ENCODE peak calls at places on chromosome 2, in four cellular contexts. Z is stomach, N is testis, R is A549. K is an unnamed sample.

GRCh38 chr2:95388091-95388692 is 14.3 kb upstream of the FAHD2A start:
- DNase-seq in Z (no peak), N (no peak), R (no peak), K (no peak)

GRCh38 chr2:105261061-105261460 is 19.5 kb downstream of the GPR45 start:
- DNase-seq in Z (no peak), N (no peak), R (peak), K (no peak)

GRCh38 chr2:172484253-172484652 is 56.9 kb downstream of the ITGA6 start:
- DNase-seq in Z (no peak), N (no peak), R (peak), K (peak)

GRCh38 chr2:230865766-230866703 is 1.3 kb downstream of the ITM2C start:
- DNase-seq in Z (peak), N (peak), R (no peak), K (no peak)

GRCh38 chr2:43764086-43764710 is 9.6 kb upstream of the DYNC2LI1 start:
- DNase-seq in Z (no peak), N (no peak), R (no peak), K (no peak)

GRCh38 chr2:120932472-120932871 is 196.8 kb downstream of the GLI2 start:
- DNase-seq in Z (no peak), N (no peak), R (no peak), K (no peak)

GRCh38 chr2:2747797-2748301 is 416.8 kb upstream of the MYT1L start:
- DNase-seq in Z (no peak), N (no peak), R (no peak), K (no peak)

GRCh38 chr2:172877826-172878225 is 142.2 kb downstream of the RAPGEF4 start:
- DNase-seq in Z (no peak), N (no peak), R (no peak), K (no peak)

GRCh38 chr2:226652388-226652787 is 147.2 kb downstream of the IRS1 start:
- DNase-seq in Z (no peak), N (no peak), R (peak), K (no peak)

GRCh38 chr2:202278944-202279343 is 13.4 kb downstream of the NOP58 start:
- DNase-seq in Z (no peak), N (no peak), R (peak), K (peak)

GRCh38 chr2:70565039-70565731 is 11.6 kb upstream of the TGFA start:
- DNase-seq in Z (no peak), N (no peak), R (no peak), K (no peak)

GRCh38 chr2:236862526-236862925 is 223.2 kb upstream of the COPS8 start:
- DNase-seq in Z (no peak), N (no peak), R (no peak), K (no peak)

GRCh38 chr2:238159676-238160205 is 971 bp downstream of the ERFE start:
- DNase-seq in Z (no peak), N (no peak), R (no peak), K (peak)

GRCh38 chr2:186068154-186068826 is 329.7 kb downstream of the FSIP2 start:
- DNase-seq in Z (no peak), N (no peak), R (no peak), K (no peak)

GRCh38 chr2:128504242-128505149 is 185.8 kb upstream of the HS6ST1 start:
- DNase-seq in Z (peak), N (peak), R (no peak), K (no peak)

GRCh38 chr2:15941483-15941853 is 1.1 kb downstream of the MYCN start:
- DNase-seq in Z (no peak), N (no peak), R (no peak), K (no peak)

GRCh38 chr2:15352363-15352762 is 208.8 kb downstream of the NBAS start:
- DNase-seq in Z (no peak), N (no peak), R (no peak), K (no peak)

GRCh38 chr2:177246000-177246399 is 18.5 kb downstream of the NFE2L2 start:
- DNase-seq in Z (no peak), N (no peak), R (no peak), K (no peak)

GRCh38 chr2:138205281-138205680 is 241.0 kb downstream of the HNMT start:
- DNase-seq in Z (no peak), N (no peak), R (no peak), K (no peak)

GRCh38 chr2:174702541-174702940 is 61.7 kb downstream of the CHRNA1 start:
- DNase-seq in Z (no peak), N (no peak), R (no peak), K (no peak)

GRCh38 chr2:47651296-47651695 is 131.6 kb upstream of the MSH6 start:
- DNase-seq in Z (no peak), N (no peak), R (no peak), K (no peak)

GRCh38 chr2:202237787-202238233 is 587 bp downstream of the SUMO1 start:
- DNase-seq in Z (no peak), N (peak), R (peak), K (peak)

GRCh38 chr2:205435970-205436369 is 246.3 kb upstream of the NRP2 start:
- DNase-seq in Z (no peak), N (no peak), R (no peak), K (no peak)

GRCh38 chr2:51981813-51982212 is 949.9 kb upstream of the NRXN1 start:
- DNase-seq in Z (no peak), N (no peak), R (peak), K (no peak)

GRCh38 chr2:172442072-172442895 is 14.9 kb downstream of the ITGA6 start:
- DNase-seq in Z (peak), N (no peak), R (peak), K (no peak)

DNA sequence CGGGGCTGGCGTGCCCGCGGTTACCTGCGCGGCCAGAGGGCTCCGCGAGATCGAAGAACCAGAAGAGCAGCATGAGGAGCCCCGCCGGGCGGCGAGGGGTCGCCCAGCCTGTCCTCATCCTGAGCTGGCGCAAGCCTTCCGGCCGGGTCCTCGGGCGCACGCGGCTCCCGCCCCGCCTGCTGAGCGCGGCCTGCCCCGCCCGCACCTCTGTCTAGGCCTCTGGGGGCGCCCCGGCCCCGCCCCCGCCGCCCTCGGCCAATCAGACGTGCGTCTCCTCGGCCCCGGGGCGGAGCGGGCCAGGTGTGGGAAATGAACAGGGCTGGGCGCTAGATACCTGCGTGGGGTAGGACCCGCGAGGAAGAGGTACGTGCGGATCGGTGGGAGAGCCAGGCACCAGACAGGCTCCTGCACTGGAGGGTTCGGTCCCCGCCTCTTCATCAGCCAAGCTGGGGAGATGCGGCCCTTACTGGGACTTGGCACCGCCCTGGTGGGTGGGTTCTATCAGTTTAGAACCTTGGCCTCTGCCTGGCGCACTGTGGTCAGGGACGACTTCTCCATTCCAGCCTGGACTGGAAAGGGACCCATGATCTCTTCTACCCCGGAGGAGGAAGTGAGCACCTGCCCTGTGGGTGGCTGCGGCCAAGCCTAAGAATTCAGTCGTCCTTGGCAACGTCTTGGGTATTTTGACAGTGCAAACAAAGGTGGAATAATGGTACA is 106.7 kb upstream of the CD302 start:
- DNase-seq in Z (peak), N (peak), R (peak), K (peak)
- TF ChIP-seq POLR2A in Z (no peak), N (no peak), R (no peak), K (no peak)

GRCh38 chr2:36650031-36650430 is 46.5 kb upstream of the VIT start:
- DNase-seq in Z (no peak), N (no peak), R (peak), K (no peak)
- TF ChIP-seq POLR2A in Z (no peak), N (no peak), R (no peak), K (no peak)

GRCh38 chr2:24049485-24050021 is at the start of gene FKBP1B:
- DNase-seq in Z (peak), N (peak), R (peak), K (peak)
- TF ChIP-seq POLR2A in Z (no peak), N (no peak), R (peak), K (no peak)

DNA sequence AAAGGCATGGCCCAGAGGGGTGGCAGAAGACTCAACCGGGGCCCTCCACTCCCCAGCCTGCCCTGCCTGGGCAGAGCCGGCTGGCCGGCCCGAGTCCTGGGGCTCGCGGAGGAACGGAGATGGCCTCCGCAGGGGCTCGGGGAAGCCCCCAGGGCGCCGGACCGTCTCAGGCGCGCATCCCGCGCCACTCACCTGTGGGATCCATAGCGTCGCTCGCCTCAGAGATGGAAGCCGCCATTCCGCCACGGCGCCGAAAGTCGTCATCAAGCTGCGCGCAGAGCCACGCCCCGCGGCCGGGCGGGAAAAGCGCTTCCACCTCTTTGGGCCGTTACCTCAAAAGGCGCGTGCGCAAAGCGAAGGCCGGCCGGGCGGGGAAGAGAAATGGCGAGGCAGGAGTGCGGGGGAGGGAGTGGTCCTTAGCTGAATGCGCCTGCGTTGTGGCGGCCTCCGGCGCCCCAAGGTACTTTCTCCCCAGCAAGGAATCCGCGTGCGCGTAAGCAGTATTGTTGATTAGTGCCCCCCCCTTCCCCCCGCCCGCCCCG is at the start of gene SMPD4:
- DNase-seq in Z (peak), N (peak), R (peak), K (peak)
- TF ChIP-seq POLR2A in Z (no peak), N (no peak), R (peak), K (peak)

DNA sequence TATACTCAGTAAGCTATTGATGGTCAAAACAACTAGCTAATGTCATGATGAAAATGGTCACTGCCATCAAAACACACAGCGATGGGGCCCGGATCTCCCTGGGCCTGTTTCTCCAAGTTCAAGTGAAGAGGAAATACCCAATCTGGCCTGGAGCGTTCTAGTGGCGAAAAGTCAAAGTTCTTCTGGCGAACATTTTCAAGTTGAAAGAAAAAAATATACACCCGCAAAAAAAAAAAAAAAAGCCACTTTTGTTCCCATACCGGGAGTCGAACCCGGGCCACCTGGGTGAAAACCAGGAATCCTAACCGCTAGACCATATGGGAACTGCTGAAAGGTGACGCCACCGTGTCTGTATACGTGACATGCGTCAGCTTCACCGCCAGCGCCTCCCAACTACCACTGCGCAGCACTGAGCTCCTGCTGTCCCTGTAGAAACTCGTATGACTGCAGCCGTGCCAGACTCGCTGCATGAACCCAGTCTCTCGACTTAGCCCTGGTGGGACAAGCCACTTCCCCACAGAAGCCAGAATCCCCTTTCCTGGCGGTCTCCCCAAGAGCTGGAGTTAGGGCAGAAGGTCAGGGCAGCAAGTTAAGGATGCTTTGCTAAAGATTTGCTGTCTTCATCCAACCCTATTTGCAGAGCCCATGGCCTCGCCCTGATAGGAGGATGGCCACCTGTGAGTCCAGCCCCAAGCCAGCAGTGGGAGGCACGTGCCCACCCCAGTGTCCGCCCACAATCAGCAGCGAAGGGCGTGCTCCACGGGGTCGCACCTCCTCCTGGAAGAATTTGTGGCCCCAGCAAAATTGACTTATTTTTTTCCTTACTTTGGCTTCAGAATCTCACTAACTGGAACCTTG is 5.6 kb upstream of the IMP4 start:
- DNase-seq in Z (peak), N (no peak), R (peak), K (peak)
- TF ChIP-seq POLR2A in Z (no peak), N (no peak), R (peak), K (no peak)

DNA sequence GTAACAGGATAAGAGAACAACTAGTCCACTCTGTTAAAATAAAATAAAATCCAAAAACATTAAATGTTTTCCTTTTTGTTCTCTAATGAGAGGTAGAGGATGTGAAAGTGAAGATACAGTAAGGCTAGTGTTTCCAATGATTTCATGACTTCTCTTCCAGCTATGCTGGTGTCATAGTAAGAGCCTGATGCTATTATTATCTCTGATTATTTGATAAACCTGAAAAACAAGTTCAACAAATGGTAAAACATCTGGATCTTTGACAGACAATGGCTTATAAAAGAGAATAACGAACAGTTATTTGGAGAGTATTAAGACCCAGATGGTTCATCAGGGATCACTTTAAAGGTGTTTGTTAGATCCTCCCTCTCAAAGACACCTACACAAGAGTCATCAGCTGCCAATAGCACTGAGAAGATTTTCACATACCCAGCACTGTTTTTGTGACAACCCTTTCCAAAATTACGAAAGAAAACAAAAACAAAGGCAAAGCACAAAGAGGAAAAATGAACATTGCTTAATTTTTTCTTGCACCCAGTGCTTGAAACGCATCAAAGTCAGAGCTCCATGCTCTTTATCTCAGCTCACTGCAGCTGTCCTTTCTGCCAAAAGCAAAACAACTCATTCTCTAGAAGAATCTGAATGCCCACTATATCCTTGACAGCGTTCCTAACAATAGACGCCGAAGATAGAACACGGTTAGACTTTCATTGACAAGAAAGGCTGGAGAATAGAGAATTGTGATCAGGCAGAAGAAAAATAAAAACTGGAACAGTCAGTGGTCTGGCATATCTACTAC is 168.6 kb downstream of the SLC8A1 start:
- DNase-seq in Z (no peak), N (no peak), R (no peak), K (no peak)
- TF ChIP-seq POLR2A in Z (no peak), N (no peak), R (no peak), K (no peak)

DNA sequence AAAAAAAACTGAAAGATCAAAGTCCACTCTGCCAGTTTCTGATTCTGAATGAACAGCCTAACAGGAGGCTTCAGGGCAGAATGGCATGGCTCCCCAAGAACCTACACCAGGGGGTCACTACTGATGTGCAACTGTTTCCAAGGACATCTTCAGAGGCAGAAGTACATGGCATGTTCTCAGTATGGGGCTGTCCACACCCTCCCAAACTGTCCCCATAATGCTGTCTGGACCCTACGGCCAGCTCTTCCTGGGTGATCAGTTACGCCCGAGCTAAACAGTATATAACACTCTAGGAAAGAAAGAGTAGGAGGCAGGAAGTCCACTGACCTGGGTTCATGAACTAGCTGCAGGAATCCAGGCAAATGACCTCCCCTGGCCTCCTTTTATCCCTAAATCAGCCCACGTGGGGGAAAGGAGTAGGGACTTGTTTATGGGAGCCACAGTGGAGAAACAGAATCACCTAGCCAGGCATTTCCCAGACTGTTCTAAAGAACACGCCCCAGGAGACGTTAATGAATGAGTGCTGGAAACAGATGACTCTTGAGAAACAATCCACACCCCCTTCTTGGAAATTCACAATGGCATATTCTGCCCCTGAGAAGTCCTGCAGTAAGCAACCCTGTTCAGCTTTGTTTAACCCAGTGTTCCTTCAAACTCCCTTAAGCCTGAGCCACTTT is 2.5 kb downstream of the TMBIM1 start:
- DNase-seq in Z (no peak), N (peak), R (no peak), K (peak)
- TF ChIP-seq POLR2A in Z (no peak), N (no peak), R (no peak), K (peak)